ENCODE peak calls at places on chromosomes 7 and 10, in six cellular contexts. E is T-helper 1 cell; H is GM12865; F is germinal center; N is stimulated activated CD4-positive, alpha-beta T cell treated with anti-CD3 and anti-CD28 coated beads, Interleukin-4, amount 100 ng/mL, for 4 hours; A is KBM-7. Y is an unnamed sample.

GRCh38 chr10:11180228-11180627 is 162.6 kb downstream of the CELF2 start:
- DNase-seq in E (peak; percentile 66), H (peak; percentile 82), N (peak; percentile 60), A (peak; percentile 96), F (no peak), Y (no peak)

GRCh38 chr7:44796034-44796503 is 412 bp upstream of the PPIA start:
- DNase-seq in E (no peak), A (peak; percentile 60), F (peak; percentile 62), H (no peak), N (no peak), Y (no peak)

GRCh38 chr7:44633254-44634186 is 27.1 kb downstream of the OGDH start:
- DNase-seq in H (peak; percentile 93), N (peak; percentile 34), F (peak; percentile 69), E (peak; percentile 40), A (no peak), Y (no peak)

GRCh38 chr10:112912441-112912911 is 37.6 kb upstream of the TCF7L2 start:
- DNase-seq in E (no peak), F (no peak), A (peak; percentile 38), N (no peak), H (no peak), Y (no peak)

GRCh38 chr7:13069832-13070231 is 382.4 kb downstream of the ARL4A start:
- DNase-seq in A (no peak), F (no peak), E (no peak), N (no peak), H (no peak), Y (no peak)

GRCh38 chr7:78279035-78279434 is 480.5 kb downstream of the PHTF2 start:
- DNase-seq in E (no peak), A (no peak), H (no peak), N (no peak), F (no peak), Y (no peak)

GRCh38 chr7:105664816-105665525 is 83.7 kb upstream of the EFCAB10 start:
- DNase-seq in N (no peak), E (no peak), H (no peak), A (peak; percentile 68), F (no peak), Y (peak; percentile 84)

GRCh38 chr10:77405771-77406241 is 231.8 kb downstream of the KCNMA1 start:
- DNase-seq in A (peak; percentile 21), F (no peak), H (peak; percentile 24), N (no peak), E (no peak), Y (peak; percentile 55)

GRCh38 chr10:29870522-29871044 is 188.8 kb downstream of the JCAD start:
- DNase-seq in H (no peak), F (no peak), A (no peak), E (no peak), N (no peak), Y (no peak)